ENCODE peak calls at places on chromosomes 2 and 18, in five cellular contexts. U is endothelial cell of umbilical vein, X is kidney, R is choroid plexus epithelial cell, V is HL-60. D is an unnamed sample.

GRCh38 chr18:8617907-8618306 is 8.7 kb downstream of the RAB12 start:
- DNase-seq in U (no peak), X (no peak), R (no peak), V (no peak), D (no peak)

GRCh38 chr2:96533292-96534073 is 3.1 kb upstream of the ARID5A start:
- DNase-seq in U (peak), X (peak), R (peak), V (no peak), D (no peak)

GRCh38 chr2:145546091-145546490 is 1026.2 kb upstream of the ZEB2 start:
- DNase-seq in U (no peak), X (no peak), R (peak), V (no peak), D (no peak)

GRCh38 chr2:173664520-173664919 is 300.7 kb downstream of the SP3 start:
- DNase-seq in U (no peak), X (no peak), R (peak), V (no peak), D (no peak)

GRCh38 chr18:36672437-36673344 is 156.1 kb downstream of the TPGS2 start:
- DNase-seq in U (no peak), X (no peak), R (peak), V (no peak), D (peak)

GRCh38 chr2:152861349-152861942 is 143.0 kb downstream of the ARL6IP6 start:
- DNase-seq in U (peak), X (no peak), R (peak), V (peak), D (peak)

GRCh38 chr18:59861963-59862819 is 37.6 kb upstream of the PMAIP1 start:
- DNase-seq in U (no peak), X (no peak), R (no peak), V (peak), D (no peak)

GRCh38 chr2:84959045-84959493 is 11.9 kb upstream of the KCMF1 start:
- DNase-seq in U (peak), X (no peak), R (peak), V (no peak), D (no peak)

GRCh38 chr18:76493213-76494107 is 1.6 kb downstream of the ZNF516 start:
- DNase-seq in U (peak), X (no peak), R (peak), V (no peak), D (peak)

GRCh38 chr2:204260162-204260877 is 285.0 kb upstream of the PARD3B start:
- DNase-seq in U (peak), X (no peak), R (peak), V (peak), D (peak)

GRCh38 chr2:135843671-135844070 is 6.7 kb upstream of the LCT start:
- DNase-seq in U (no peak), X (no peak), R (no peak), V (no peak), D (no peak)

GRCh38 chr18:32735781-32736180 is 37.0 kb downstream of the KLHL14 start:
- DNase-seq in U (no peak), X (no peak), R (peak), V (no peak), D (no peak)

GRCh38 chr2:68839260-68839833 is 31.9 kb downstream of the BMP10 start:
- DNase-seq in U (no peak), X (no peak), R (peak), V (no peak), D (peak)

GRCh38 chr2:10947005-10947440 is 35.3 kb downstream of the KCNF1 start:
- DNase-seq in U (no peak), X (peak), R (peak), V (no peak), D (no peak)

GRCh38 chr2:31297751-31298150 is 63.8 kb downstream of the EHD3 start:
- DNase-seq in U (no peak), X (no peak), R (no peak), V (no peak), D (no peak)

GRCh38 chr2:165601065-165601830 is 131.8 kb downstream of the CSRNP3 start:
- DNase-seq in U (no peak), X (no peak), R (no peak), V (no peak), D (no peak)

GRCh38 chr2:42359894-42360483 is 1.0 kb downstream of the COX7A2L start:
- DNase-seq in U (peak), X (no peak), R (peak), V (peak), D (no peak)

GRCh38 chr18:13159579-13159978 is 59.0 kb upstream of the LDLRAD4 start:
- DNase-seq in U (peak), X (no peak), R (peak), V (peak), D (peak)

GRCh38 chr2:54613361-54613760 is 110.1 kb upstream of the EML6 start:
- DNase-seq in U (peak), X (no peak), R (peak), V (no peak), D (no peak)

GRCh38 chr2:10355471-10356458 is 53.1 kb downstream of the HPCAL1 start:
- DNase-seq in U (no peak), X (peak), R (no peak), V (no peak), D (no peak)

GRCh38 chr18:78153362-78153761 is 826.3 kb upstream of the SALL3 start:
- DNase-seq in U (no peak), X (no peak), R (no peak), V (no peak), D (no peak)

GRCh38 chr2:41042343-41042742 is 590.5 kb upstream of the SLC8A1 start:
- DNase-seq in U (no peak), X (no peak), R (peak), V (no peak), D (no peak)

GRCh38 chr2:159497256-159497655 is 119.1 kb downstream of the BAZ2B start:
- DNase-seq in U (peak), X (no peak), R (peak), V (peak), D (no peak)

GRCh38 chr2:15042824-15043223 is 410.3 kb downstream of the LRATD1 start:
- DNase-seq in U (no peak), X (no peak), R (peak), V (peak), D (peak)

GRCh38 chr2:27863146-27863545 is 27.0 kb downstream of the RBKS start:
- DNase-seq in U (no peak), X (no peak), R (no peak), V (no peak), D (no peak)

GRCh38 chr2:10286216-10287037 is 16.3 kb upstream of the HPCAL1 start:
- DNase-seq in U (no peak), X (peak), R (no peak), V (no peak), D (no peak)

GRCh38 chr2:159933727-159934049 is 128.7 kb downstream of the PLA2R1 start:
- DNase-seq in U (no peak), X (no peak), R (peak), V (peak), D (no peak)

GRCh38 chr2:197011777-197012641 is 85.5 kb upstream of the PGAP1 start:
- DNase-seq in U (peak), X (no peak), R (peak), V (peak), D (peak)

GRCh38 chr2:173076557-173077345 is 1.1 kb downstream of the MAP3K20 start:
- DNase-seq in U (peak), X (peak), R (peak), V (no peak), D (peak)

GRCh38 chr18:46320297-46320696 is 216.1 kb downstream of the HAUS1 start:
- DNase-seq in U (no peak), X (no peak), R (no peak), V (no peak), D (no peak)

GRCh38 chr2:23386422-23387220 is 1.6 kb downstream of the KLHL29 start:
- DNase-seq in U (peak), X (peak), R (peak), V (no peak), D (no peak)

GRCh38 chr18:56569391-56569790 is 69.0 kb downstream of the TXNL1 start:
- DNase-seq in U (no peak), X (no peak), R (no peak), V (no peak), D (no peak)

GRCh38 chr2:187553908-187554703 is at the start of gene TFPI:
- DNase-seq in U (peak), X (no peak), R (peak), V (no peak), D (no peak)

GRCh38 chr2:171541202-171541884 is 19.1 kb downstream of the CYBRD1 start:
- DNase-seq in U (no peak), X (no peak), R (no peak), V (peak), D (peak)

GRCh38 chr2:24793752-24794477 is 690 bp downstream of the CENPO start:
- DNase-seq in U (peak), X (no peak), R (no peak), V (no peak), D (peak)

GRCh38 chr18:48994044-48994651 is 43.4 kb upstream of the SMAD7 start:
- DNase-seq in U (no peak), X (peak), R (peak), V (no peak), D (no peak)

GRCh38 chr2:207975910-207976309 is 49.4 kb downstream of the PLEKHM3 start:
- DNase-seq in U (no peak), X (no peak), R (no peak), V (no peak), D (no peak)

GRCh38 chr2:65880451-65880850 is 448.1 kb upstream of the SPRED2 start:
- DNase-seq in U (no peak), X (no peak), R (no peak), V (no peak), D (no peak)

GRCh38 chr2:188835821-188836220 is 138.4 kb upstream of the COL3A1 start:
- DNase-seq in U (no peak), X (no peak), R (no peak), V (no peak), D (no peak)

DNA sequence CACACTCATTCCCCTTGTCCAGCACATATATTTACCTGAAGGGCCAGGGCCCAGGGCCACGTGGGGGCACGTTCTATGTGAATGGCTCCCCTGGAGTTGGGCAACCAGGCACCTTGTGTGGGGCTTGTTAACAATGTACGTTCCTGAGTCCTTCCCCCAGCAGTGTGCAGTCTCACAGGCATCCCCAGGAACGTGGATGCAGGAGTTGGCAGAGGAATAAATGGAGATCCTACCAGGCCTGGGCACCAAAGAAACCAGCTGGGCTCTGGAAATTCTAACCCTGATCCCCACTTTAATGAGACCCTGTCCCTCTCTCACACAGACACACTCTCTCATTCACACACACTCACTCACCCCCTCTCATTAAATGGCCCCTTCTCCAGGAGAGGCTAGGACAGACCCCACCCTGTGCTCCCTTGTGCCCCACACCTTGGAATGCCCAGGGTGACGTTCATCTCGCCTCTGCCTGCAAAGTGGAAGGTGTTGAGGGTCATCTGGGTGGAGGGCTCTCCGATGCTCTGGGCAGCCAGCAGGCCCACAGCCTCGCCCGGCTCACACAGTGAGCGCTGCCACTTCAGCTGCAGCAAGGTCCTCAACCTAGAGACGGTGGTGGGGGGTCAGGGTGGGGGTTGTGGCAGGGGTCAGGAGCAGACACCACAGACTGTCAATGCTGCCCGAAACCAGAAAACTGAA is 65.6 kb downstream of the POLR1A start:
- DNase-seq in U (no peak), X (no peak), R (no peak), V (no peak), D (no peak)
- H3K4me3 ChIP-seq in U (no peak), X (no peak), R (no peak), V (no peak), D (no peak)

DNA sequence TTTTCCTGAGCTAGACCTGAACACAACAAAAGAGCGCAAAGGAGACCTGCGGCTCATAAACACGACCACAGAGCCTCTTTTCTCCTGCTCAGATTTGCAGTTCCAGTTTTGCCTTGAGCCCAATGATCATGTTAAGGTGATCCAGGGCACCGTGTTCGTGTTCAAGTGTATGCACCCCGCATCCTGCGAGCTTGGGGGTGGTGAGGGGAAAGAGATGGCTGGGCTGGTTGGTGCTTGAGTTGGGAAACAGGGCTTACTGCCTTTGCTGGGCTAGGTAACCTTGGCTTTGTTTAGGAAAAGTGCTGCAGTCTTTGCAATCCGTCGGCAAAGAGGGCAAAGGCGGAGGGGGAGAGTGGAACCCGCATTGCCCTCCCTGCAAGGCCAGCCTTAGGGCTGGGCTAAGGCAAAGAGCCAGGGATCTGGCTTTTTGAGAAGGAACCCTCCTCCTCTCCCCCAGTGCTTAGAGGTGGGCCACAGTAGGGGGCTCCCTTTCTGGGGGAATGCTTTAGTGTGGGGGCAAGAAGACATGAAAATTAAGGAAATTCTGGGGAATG is 1.3 kb downstream of the HOXD10 start:
- DNase-seq in U (no peak), X (no peak), R (no peak), V (no peak), D (no peak)
- H3K4me3 ChIP-seq in U (no peak), X (peak), R (no peak), V (no peak), D (no peak)

DNA sequence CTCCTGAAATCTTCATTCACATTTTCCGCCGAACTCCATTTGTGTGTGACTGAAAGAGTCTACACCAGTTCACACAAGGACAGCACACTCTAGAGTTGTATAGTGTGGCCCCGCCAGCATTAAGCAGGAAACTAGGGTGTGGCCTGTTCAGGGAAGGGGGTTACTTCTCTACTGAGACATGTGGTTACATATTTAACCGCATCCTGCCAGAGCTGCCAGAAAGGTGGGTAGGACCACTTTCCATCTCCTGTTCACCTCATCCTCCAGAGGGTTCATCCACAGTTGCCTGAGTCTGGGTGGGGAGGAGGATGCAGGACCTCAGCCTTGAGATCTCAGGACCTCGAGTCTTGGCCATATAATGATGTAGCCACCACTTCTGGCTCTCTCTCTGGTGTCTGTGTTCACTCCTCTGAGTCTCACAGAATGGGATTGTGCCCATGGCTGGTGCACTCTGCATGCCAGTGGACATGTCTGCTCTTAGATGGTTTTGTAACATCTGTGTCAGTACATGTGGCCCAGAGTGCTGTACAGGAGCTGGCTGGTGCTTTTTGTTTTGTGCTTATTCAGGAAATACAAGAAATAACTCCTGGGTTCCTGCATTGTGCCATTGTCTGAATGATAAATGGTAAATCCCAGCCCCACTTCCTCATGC is 7.7 kb upstream of the SP140L start:
- DNase-seq in U (peak), X (no peak), R (no peak), V (no peak), D (no peak)
- H3K4me3 ChIP-seq in U (no peak), X (no peak), R (no peak), V (no peak), D (no peak)

GRCh38 chr2:20651731-20652099 is 817 bp upstream of the HS1BP3 start:
- DNase-seq in U (no peak), X (no peak), R (no peak), V (no peak), D (no peak)
- H3K4me3 ChIP-seq in U (peak), X (no peak), R (peak), V (peak), D (peak)

DNA sequence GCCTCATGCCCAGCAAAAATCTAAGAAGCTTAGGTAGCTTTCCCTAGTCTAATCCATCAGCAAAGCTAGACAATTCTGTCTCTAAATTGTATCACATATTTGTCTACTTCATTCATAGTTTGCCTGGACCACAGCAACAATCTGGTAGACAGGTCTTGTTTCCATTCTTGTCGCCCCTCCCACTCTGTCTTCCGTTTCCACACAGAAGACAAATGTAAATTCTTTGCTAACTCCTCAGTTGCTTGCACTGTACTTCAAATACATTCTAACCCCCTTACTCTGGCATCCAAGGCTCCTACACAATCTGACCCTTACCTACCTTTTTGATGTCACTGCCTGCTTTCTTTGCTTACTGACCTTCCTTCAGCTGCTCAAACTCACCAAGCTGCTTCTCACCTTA is 40.1 kb downstream of the THUMPD2 start:
- DNase-seq in U (no peak), X (no peak), R (peak), V (no peak), D (no peak)
- H3K4me3 ChIP-seq in U (no peak), X (no peak), R (no peak), V (no peak), D (no peak)

GRCh38 chr18:35549515-35549914 is 32.0 kb upstream of the GALNT1 start:
- DNase-seq in U (no peak), X (no peak), R (peak), V (no peak), D (no peak)

GRCh38 chr18:35553300-35553699 is 28.2 kb upstream of the GALNT1 start:
- DNase-seq in U (no peak), X (no peak), R (peak), V (no peak), D (no peak)
- H3K4me3 ChIP-seq in U (no peak), X (no peak), R (no peak), V (no peak), D (no peak)

GRCh38 chr2:237702439-237703397 is 75.3 kb downstream of the LRRFIP1 start:
- DNase-seq in U (peak), X (no peak), R (peak), V (no peak), D (no peak)
- H3K4me3 ChIP-seq in U (no peak), X (no peak), R (peak), V (peak), D (no peak)

GRCh38 chr2:26609133-26609532 is 32.0 kb downstream of the CIB4 start:
- DNase-seq in U (no peak), X (no peak), R (no peak), V (no peak), D (no peak)
- H3K4me3 ChIP-seq in U (no peak), X (no peak), R (no peak), V (no peak), D (no peak)

GRCh38 chr2:134360750-134361487 is 107.0 kb downstream of the MGAT5 start:
- DNase-seq in U (no peak), X (no peak), R (no peak), V (no peak), D (no peak)
- H3K4me3 ChIP-seq in U (no peak), X (no peak), R (no peak), V (no peak), D (no peak)